ENCODE peak calls at places on chromosomes 7 and 10, in eight cellular contexts. F, K, D, S, A, C, E and T are unnamed samples.

GRCh38 chr10:30063098-30063497 is 3.7 kb upstream of the JCAD start:
- DNase-seq in F (no peak), K (no peak), D (no peak), S (no peak), A (no peak), C (peak), E (no peak), T (no peak)

GRCh38 chr10:1395025-1395981 is 339.1 kb downstream of the WDR37 start:
- DNase-seq in F (no peak), K (no peak), D (no peak), S (no peak), A (no peak), C (no peak), E (no peak), T (no peak)

GRCh38 chr10:69407621-69408301 is 9.0 kb downstream of the TACR2 start:
- DNase-seq in F (no peak), K (peak), D (no peak), S (no peak), A (no peak), C (no peak), E (peak), T (peak)

GRCh38 chr10:96478317-96478716 is 35.4 kb downstream of the TLL2 start:
- DNase-seq in F (no peak), K (no peak), D (no peak), S (no peak), A (no peak), C (no peak), E (no peak), T (no peak)

GRCh38 chr7:45149606-45150005 is 8.0 kb upstream of the RAMP3 start:
- DNase-seq in F (no peak), K (no peak), D (no peak), S (no peak), A (no peak), C (no peak), E (no peak), T (no peak)

GRCh38 chr7:71131256-71131752 is 640 bp upstream of the GALNT17 start:
- DNase-seq in F (peak), K (no peak), D (no peak), S (peak), A (no peak), C (no peak), E (no peak), T (no peak)

GRCh38 chr10:126944191-126944590 is 39.0 kb downstream of the DOCK1 start:
- DNase-seq in F (no peak), K (no peak), D (no peak), S (no peak), A (no peak), C (no peak), E (no peak), T (no peak)

GRCh38 chr10:96743988-96744585 is 23.8 kb upstream of the PIK3AP1 start:
- DNase-seq in F (no peak), K (no peak), D (no peak), S (peak), A (peak), C (peak), E (peak), T (no peak)

GRCh38 chr7:42283553-42283952 is 46.5 kb upstream of the GLI3 start:
- DNase-seq in F (no peak), K (no peak), D (no peak), S (no peak), A (peak), C (peak), E (no peak), T (no peak)

GRCh38 chr7:39186131-39186530 is 208.4 kb downstream of the POU6F2 start:
- DNase-seq in F (no peak), K (no peak), D (no peak), S (no peak), A (no peak), C (no peak), E (no peak), T (no peak)

GRCh38 chr7:111789880-111790279 is 227.6 kb upstream of the IMMP2L start:
- DNase-seq in F (no peak), K (no peak), D (no peak), S (no peak), A (no peak), C (peak), E (no peak), T (no peak)

GRCh38 chr10:5035356-5035755 is 31.7 kb upstream of the AKR1C2 start:
- DNase-seq in F (no peak), K (no peak), D (no peak), S (no peak), A (no peak), C (no peak), E (no peak), T (no peak)

GRCh38 chr10:5036511-5036910 is 32.9 kb upstream of the AKR1C2 start:
- DNase-seq in F (no peak), K (no peak), D (no peak), S (no peak), A (no peak), C (no peak), E (no peak), T (no peak)

GRCh38 chr10:5033061-5033770 is 29.6 kb upstream of the AKR1C2 start:
- DNase-seq in F (no peak), K (no peak), D (no peak), S (peak), A (peak), C (peak), E (no peak), T (no peak)

GRCh38 chr10:5030989-5031388 is 27.3 kb upstream of the AKR1C2 start:
- DNase-seq in F (no peak), K (no peak), D (no peak), S (no peak), A (no peak), C (no peak), E (no peak), T (no peak)

DNA sequence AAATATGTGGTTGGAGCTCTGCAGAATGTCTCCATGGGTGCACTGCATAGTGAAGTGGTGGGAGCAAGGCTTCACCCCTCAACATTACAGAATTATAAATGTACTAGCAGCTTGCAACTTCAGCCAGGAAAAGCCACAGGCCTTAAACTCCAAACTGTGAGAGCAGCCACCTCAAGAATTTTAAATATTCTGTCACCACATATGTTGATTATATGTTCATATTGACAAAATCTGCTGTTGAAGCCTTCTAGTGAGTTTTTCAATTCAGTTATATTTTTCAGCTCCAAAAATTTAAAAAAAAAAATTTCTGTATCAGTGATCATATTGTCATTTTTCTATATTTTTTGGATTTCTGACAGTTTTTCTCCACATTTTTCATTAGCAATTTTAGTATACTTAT is 30.9 kb upstream of the AKR1C2 start:
- DNase-seq in F (no peak), K (no peak), D (no peak), S (no peak), A (no peak), C (no peak), E (no peak), T (no peak)
- H3K4me3 ChIP-seq in F (no peak), K (no peak), D (no peak), S (no peak), A (no peak), C (no peak), E (no peak), T (no peak)

GRCh38 chr10:43980313-43980712 is 331.6 kb upstream of the ZNF32 start:
- DNase-seq in F (no peak), K (no peak), D (no peak), S (no peak), A (no peak), C (no peak), E (no peak), T (no peak)
- H3K4me3 ChIP-seq in F (no peak), K (no peak), D (no peak), S (no peak), A (no peak), C (no peak), E (no peak), T (no peak)

GRCh38 chr10:130255777-130256176 is 119.6 kb downstream of the GLRX3 start:
- DNase-seq in F (no peak), K (no peak), D (no peak), S (no peak), A (no peak), C (no peak), E (no peak), T (no peak)
- H3K4me3 ChIP-seq in F (no peak), K (no peak), D (no peak), S (no peak), A (no peak), C (no peak), E (no peak), T (no peak)

GRCh38 chr7:25860206-25860881 is 291.7 kb upstream of the NFE2L3 start:
- DNase-seq in F (no peak), K (peak), D (no peak), S (no peak), A (no peak), C (peak), E (no peak), T (no peak)
- H3K4me3 ChIP-seq in F (no peak), K (peak), D (no peak), S (no peak), A (no peak), C (peak), E (no peak), T (no peak)

DNA sequence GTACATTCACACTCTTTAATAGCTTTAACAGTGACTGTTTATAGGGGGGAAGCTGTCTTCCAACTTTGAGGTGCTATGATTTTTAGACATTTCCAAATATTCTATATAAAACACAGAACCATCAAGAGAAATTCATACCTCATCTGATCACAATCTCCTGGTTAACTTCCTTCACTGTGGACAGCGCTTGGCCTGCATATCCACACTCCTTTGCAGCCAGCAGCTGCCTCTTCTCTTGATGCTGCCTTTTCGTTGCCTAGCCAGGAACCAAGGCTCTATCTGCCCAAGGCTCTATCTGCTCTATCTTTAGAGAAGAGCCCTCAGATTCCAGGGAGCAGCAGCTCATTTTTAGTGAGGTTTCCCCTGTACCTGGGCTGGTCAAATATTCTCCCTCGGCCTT is 252.0 kb downstream of the PTEN start:
- DNase-seq in F (no peak), K (no peak), D (no peak), S (no peak), A (no peak), C (no peak), E (no peak), T (no peak)
- H3K4me3 ChIP-seq in F (no peak), K (no peak), D (no peak), S (no peak), A (no peak), C (no peak), E (no peak), T (no peak)

GRCh38 chr10:104931723-104932122 is 290.6 kb downstream of the SORCS3 start:
- DNase-seq in F (no peak), K (no peak), D (no peak), S (no peak), A (no peak), C (no peak), E (no peak), T (no peak)
- H3K4me3 ChIP-seq in F (no peak), K (no peak), D (no peak), S (no peak), A (no peak), C (no peak), E (no peak), T (no peak)